ENCODE peak calls at places on chromosome 20, in four cellular contexts. R is activated CD8-positive, alpha-beta memory T cell treated with anti-CD3 and anti-CD28 coated beads for 4 hours; L is ELR; X is neural progenitor cell. K is an unnamed sample.

GRCh38 chr20:50574108-50574507 is 63.9 kb downstream of the PTPN1 start:
- DNase-seq in R (no peak), L (no peak), X (no peak), K (no peak)

GRCh38 chr20:47749367-47749766 is 35.9 kb downstream of the SULF2 start:
- DNase-seq in R (no peak), L (no peak), X (no peak), K (no peak)

GRCh38 chr20:31818376-31818908 is 714 bp upstream of the MYLK2 start:
- DNase-seq in R (no peak), L (no peak), X (no peak), K (no peak)

GRCh38 chr20:25246182-25246943 is 1.5 kb upstream of the PYGB start:
- DNase-seq in R (no peak), L (no peak), X (no peak), K (no peak)

GRCh38 chr20:29452186-29452585 is 1805.3 kb upstream of the DEFB115 start:
- DNase-seq in R (no peak), L (no peak), X (no peak), K (no peak)

GRCh38 chr20:48308882-48309281 is 518.9 kb downstream of the PREX1 start:
- DNase-seq in R (no peak), L (no peak), X (no peak), K (no peak)

GRCh38 chr20:8524716-8525343 is 392.8 kb downstream of the PLCB1 start:
- DNase-seq in R (no peak), L (no peak), X (no peak), K (no peak)

GRCh38 chr20:35978041-35978513 is 9.7 kb downstream of the CNBD2 start:
- DNase-seq in R (no peak), L (no peak), X (no peak), K (no peak)

GRCh38 chr20:49325981-49326380 is 48.1 kb upstream of the ZNFX1 start:
- DNase-seq in R (no peak), L (no peak), X (no peak), K (no peak)

GRCh38 chr20:20877079-20877478 is 164.6 kb upstream of the RALGAPA2 start:
- DNase-seq in R (no peak), L (no peak), X (no peak), K (no peak)

GRCh38 chr20:41627611-41628244 is 9.6 kb upstream of the CHD6 start:
- DNase-seq in R (no peak), L (no peak), X (no peak), K (no peak)

GRCh38 chr20:15278041-15278440 is 940.6 kb upstream of the FLRT3 start:
- DNase-seq in R (no peak), L (no peak), X (no peak), K (no peak)

K was measured in central memory CD8-positive, alpha-beta T cell.